ENCODE peak calls at places on chromosomes 11 and 22, in seven cellular contexts. L is Kasumi-1; S is RWPE1; Z is CD4-positive, alpha-beta memory T cell; R is EL; Q is GM23248; F is left ventricle myocardium inferior. B is an unnamed sample.

GRCh38 chr11:62402226-62402625 is 16.6 kb upstream of the SCGB1A1 start:
- DNase-seq in L (no peak), S (no peak), Z (peak; percentile 36), R (no peak), Q (peak; percentile 57), F (peak; percentile 63), B (no peak)

GRCh38 chr11:126733685-126734084 is 266.9 kb downstream of the KIRREL3 start:
- DNase-seq in L (no peak), S (no peak), Z (no peak), R (no peak), Q (no peak), F (no peak), B (no peak)

GRCh38 chr22:49657275-49657973 is 170.2 kb downstream of the BRD1 start:
- DNase-seq in L (peak; percentile 87), S (no peak), Z (peak; percentile 80), R (no peak), Q (no peak), F (peak; percentile 75), B (peak; percentile 96)

GRCh38 chr22:44658371-44658953 is 43.5 kb upstream of the PRR5 start:
- DNase-seq in L (no peak), S (no peak), Z (no peak), R (peak; percentile 30), Q (peak; percentile 79), F (peak; percentile 44), B (peak; percentile 22)

GRCh38 chr22:19811211-19811621 is 43.5 kb downstream of the GNB1L start:
- DNase-seq in L (no peak), S (no peak), Z (no peak), R (no peak), Q (no peak), F (no peak), B (no peak)

GRCh38 chr11:20671856-20672546 is 2.6 kb downstream of the NELL1 start:
- DNase-seq in L (peak; percentile 65), S (no peak), Z (no peak), R (no peak), Q (peak; percentile 14), F (no peak), B (no peak)

GRCh38 chr11:101618691-101619090 is 34.9 kb upstream of the TRPC6 start:
- DNase-seq in L (no peak), S (peak; percentile 60), Z (no peak), R (peak; percentile 53), Q (peak; percentile 58), F (no peak), B (no peak)

GRCh38 chr11:72641900-72642814 is 32.1 kb downstream of the PDE2A start:
- DNase-seq in L (peak; percentile 5), S (peak; percentile 48), Z (no peak), R (peak; percentile 36), Q (peak; percentile 56), F (peak; percentile 51), B (no peak)

GRCh38 chr11:74634537-74634936 is 42.2 kb downstream of the POLD3 start:
- DNase-seq in L (peak; percentile 23), S (peak; percentile 87), Z (no peak), R (peak; percentile 42), Q (peak; percentile 58), F (no peak), B (no peak)

GRCh38 chr22:41512421-41513194 is 31.7 kb downstream of the POLR3H start:
- DNase-seq in L (peak; percentile 38), S (peak; percentile 79), Z (no peak), R (peak; percentile 76), Q (peak; percentile 83), F (peak; percentile 46), B (peak; percentile 45)

GRCh38 chr22:49084203-49084602 is 743.5 kb downstream of the BRD1 start:
- DNase-seq in L (no peak), S (no peak), Z (no peak), R (no peak), Q (no peak), F (no peak), B (no peak)

GRCh38 chr22:49323751-49324415 is 503.8 kb downstream of the BRD1 start:
- DNase-seq in L (no peak), S (no peak), Z (no peak), R (no peak), Q (no peak), F (no peak), B (no peak)

GRCh38 chr22:38706885-38707180 is 1.1 kb downstream of the GTPBP1 start:
- DNase-seq in L (no peak), S (no peak), Z (no peak), R (no peak), Q (peak; percentile 59), F (no peak), B (no peak)

GRCh38 chr11:75505966-75506692 is 19.6 kb downstream of the GDPD5 start:
- DNase-seq in L (no peak), S (no peak), Z (no peak), R (no peak), Q (no peak), F (peak; percentile 46), B (peak; percentile 67)